ENCODE peak calls at places on chromosomes 7 and 10, in five cellular contexts. O, X, I, C and T are unnamed samples.

GRCh38 chr10:88032566-88032965 is 169.1 kb downstream of the PTEN start:
- DNase-seq in O (peak), C (no peak), X (peak), I (no peak), T (no peak)

GRCh38 chr7:115471891-115472290 is 550.0 kb downstream of the MDFIC start:
- DNase-seq in X (peak), O (peak), C (no peak), I (no peak), T (peak)

GRCh38 chr7:131164025-131164899 is 163.4 kb upstream of the MKLN1 start:
- DNase-seq in O (peak), C (no peak), X (peak), I (no peak), T (peak)

GRCh38 chr7:51316666-51317581 is at the start of gene COBL:
- DNase-seq in C (peak), X (no peak), I (no peak), O (no peak), T (no peak)

GRCh38 chr7:138008588-138009349 is 6.9 kb upstream of the CREB3L2 start:
- DNase-seq in O (peak), C (peak), X (no peak), I (no peak), T (no peak)

GRCh38 chr7:974172-974571 is 1.2 kb downstream of the COX19 start:
- DNase-seq in O (no peak), I (no peak), X (no peak), C (no peak), T (no peak)

GRCh38 chr7:151790826-151791379 is 86.0 kb downstream of the PRKAG2 start:
- DNase-seq in C (no peak), X (no peak), I (no peak), O (no peak), T (no peak)

GRCh38 chr7:55567495-55568070 is 4.7 kb downstream of the VOPP1 start:
- DNase-seq in I (no peak), C (no peak), X (no peak), O (no peak), T (no peak)

GRCh38 chr10:111206521-111206920 is 129.7 kb downstream of the ADRA2A start:
- DNase-seq in O (no peak), C (peak), X (no peak), I (no peak), T (no peak)

GRCh38 chr7:116167177-116167576 is 43.2 kb upstream of the TES start:
- DNase-seq in C (no peak), O (no peak), I (no peak), X (no peak), T (no peak)

GRCh38 chr10:5816170-5816569 is 2.9 kb upstream of the GDI2 start:
- DNase-seq in O (no peak), C (no peak), I (no peak), X (no peak), T (no peak)

GRCh38 chr7:20033621-20034200 is 183.5 kb downstream of the MACC1 start:
- DNase-seq in I (no peak), O (no peak), C (no peak), X (peak), T (no peak)

GRCh38 chr10:34549953-34550352 is 265.1 kb downstream of the PARD3 start:
- DNase-seq in C (no peak), I (no peak), O (no peak), X (no peak), T (no peak)

GRCh38 chr7:15016726-15017125 is 114.2 kb upstream of the DGKB start:
- DNase-seq in X (no peak), I (no peak), C (no peak), O (no peak), T (no peak)

GRCh38 chr7:151168022-151168786 is 710 bp upstream of the GBX1 start:
- DNase-seq in O (no peak), I (no peak), C (peak), X (no peak), T (no peak)

GRCh38 chr7:105387621-105388372 is 924 bp downstream of the SRPK2 start:
- DNase-seq in X (peak), C (peak), O (no peak), I (peak), T (no peak)

GRCh38 chr7:913736-914520 is 37.6 kb downstream of the GET4 start:
- DNase-seq in C (peak), I (peak), O (no peak), X (no peak), T (no peak)

GRCh38 chr7:1990001-1990670 is 242.6 kb downstream of the MAD1L1 start:
- DNase-seq in O (no peak), X (no peak), C (no peak), I (no peak), T (no peak)

GRCh38 chr7:98137826-98138151 is 31.1 kb downstream of the LMTK2 start:
- DNase-seq in X (no peak), O (no peak), I (no peak), C (no peak), T (no peak)

GRCh38 chr10:123997486-123998196 is 95.8 kb downstream of the CHST15 start:
- DNase-seq in X (peak), O (peak), C (no peak), I (no peak), T (peak)

GRCh38 chr10:101135151-101136006 is 4.3 kb downstream of the TLX1 start:
- DNase-seq in C (no peak), I (no peak), O (no peak), X (no peak), T (no peak)
- H3K4me3 ChIP-seq in C (no peak), I (no peak), O (no peak), X (no peak), T (no peak)

GRCh38 chr7:117399820-117400422 is 27.4 kb downstream of the ASZ1 start:
- DNase-seq in O (no peak), X (no peak), I (no peak), C (no peak), T (no peak)
- TF ChIP-seq CTCF in O (peak), X (peak), I (peak), C (no peak), T (peak)

GRCh38 chr10:132899054-132899750 is 43.2 kb downstream of the CFAP46 start:
- DNase-seq in O (no peak), X (no peak), C (no peak), I (no peak), T (no peak)

GRCh38 chr10:132898391-132899053 is 43.8 kb downstream of the CFAP46 start:
- DNase-seq in I (no peak), C (no peak), X (no peak), O (no peak), T (no peak)

GRCh38 chr10:132900211-132900756 is 42.1 kb downstream of the CFAP46 start:
- DNase-seq in O (no peak), X (no peak), I (no peak), C (no peak), T (no peak)

GRCh38 chr10:132899751-132900065 is 42.7 kb downstream of the CFAP46 start:
- DNase-seq in I (no peak), O (no peak), C (no peak), X (no peak), T (no peak)

DNA sequence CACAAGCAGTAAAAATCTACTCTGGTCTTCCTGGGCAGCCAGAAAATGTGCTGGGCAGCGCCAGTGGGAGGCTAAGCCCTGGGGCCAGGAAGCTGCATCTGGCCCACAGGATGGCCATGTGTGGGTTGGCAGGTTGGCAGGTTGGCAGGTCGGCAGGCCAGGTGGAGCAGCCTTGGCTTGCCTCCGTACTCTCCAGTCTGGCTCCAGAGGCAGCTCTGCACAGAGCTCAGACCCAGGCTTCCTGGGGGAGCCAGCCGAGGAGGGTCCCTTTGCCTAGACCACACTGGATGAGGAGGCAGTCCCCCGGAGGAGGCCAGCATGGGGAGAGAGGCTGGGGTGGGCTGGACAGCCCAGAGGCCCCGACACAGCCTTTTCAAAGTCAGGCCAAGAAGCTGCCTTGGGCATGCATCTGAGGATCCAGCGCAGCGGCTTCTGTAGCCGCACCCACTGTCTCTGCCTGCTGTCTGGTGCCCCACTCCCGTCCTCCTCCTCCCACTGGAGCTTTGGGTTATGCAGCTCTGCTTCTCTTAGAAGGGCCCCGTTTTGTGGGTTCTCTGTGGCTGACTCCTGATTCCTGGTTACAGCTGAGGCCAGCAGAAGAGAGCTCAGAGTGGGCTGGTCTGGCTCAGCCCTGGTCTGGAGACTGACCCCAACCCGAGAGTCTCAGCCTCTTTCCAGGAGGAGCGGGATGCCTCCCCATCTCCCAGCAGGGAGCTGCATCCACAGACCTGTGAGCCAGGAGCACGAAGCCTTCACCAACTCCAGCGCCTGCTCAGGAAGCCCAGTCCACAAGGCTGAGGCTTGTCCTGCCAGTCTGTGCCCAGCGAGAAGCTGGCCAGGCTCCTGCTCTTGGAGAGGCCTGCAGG is 44.6 kb downstream of the CFAP46 start:
- DNase-seq in X (no peak), C (no peak), I (no peak), O (no peak), T (no peak)
- H3K4me3 ChIP-seq in X (no peak), C (no peak), I (no peak), O (no peak), T (no peak)

DNA sequence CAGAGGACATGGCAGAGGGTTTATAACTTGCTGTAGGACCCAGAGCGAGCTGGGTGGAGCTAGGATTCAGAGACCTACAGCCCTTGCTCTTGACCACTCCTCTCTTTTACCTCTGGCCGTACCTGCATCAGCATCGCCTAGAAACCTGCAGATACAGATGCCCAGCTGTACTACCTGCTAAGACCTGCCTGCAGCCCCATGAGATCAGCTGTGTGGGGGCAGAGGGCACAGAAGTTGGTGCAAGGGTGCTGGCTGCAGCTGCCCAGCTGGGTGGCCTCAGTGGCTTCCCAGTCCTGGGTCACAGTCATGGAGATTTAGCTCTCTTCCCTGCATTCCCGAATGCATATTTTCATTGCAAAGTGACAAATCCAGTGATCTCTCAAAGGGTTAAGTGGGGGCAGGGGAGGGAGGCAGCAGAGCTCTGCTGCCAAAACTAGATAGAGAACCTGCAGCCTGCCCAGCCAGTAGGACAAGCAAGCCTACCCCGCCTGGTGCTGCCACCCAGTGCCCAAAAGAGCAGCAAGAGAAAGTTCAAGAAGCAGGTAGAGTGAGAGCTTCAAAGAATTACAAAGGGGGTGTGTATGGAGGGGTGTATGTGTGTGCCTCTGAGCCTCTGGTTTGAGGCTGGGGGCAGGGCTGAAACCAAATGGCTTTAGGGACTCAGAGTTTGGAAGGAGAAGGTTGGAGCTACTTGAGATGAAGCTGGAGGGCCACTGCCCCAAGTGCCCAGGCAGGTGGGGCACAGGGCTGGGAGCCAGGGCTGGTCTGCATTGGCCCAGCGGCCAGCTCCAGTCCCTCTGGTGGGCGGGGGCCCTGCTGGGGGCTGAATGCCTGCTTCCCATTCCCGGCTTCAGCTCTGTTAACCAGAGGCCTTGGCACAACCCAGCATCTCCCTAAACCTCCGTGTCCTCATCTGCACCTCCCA is 6.8 kb downstream of the FAM241B start:
- DNase-seq in O (no peak), C (peak), I (peak), X (no peak), T (no peak)
- TF ChIP-seq CTCF in O (peak), C (no peak), I (peak), X (peak), T (peak)

DNA sequence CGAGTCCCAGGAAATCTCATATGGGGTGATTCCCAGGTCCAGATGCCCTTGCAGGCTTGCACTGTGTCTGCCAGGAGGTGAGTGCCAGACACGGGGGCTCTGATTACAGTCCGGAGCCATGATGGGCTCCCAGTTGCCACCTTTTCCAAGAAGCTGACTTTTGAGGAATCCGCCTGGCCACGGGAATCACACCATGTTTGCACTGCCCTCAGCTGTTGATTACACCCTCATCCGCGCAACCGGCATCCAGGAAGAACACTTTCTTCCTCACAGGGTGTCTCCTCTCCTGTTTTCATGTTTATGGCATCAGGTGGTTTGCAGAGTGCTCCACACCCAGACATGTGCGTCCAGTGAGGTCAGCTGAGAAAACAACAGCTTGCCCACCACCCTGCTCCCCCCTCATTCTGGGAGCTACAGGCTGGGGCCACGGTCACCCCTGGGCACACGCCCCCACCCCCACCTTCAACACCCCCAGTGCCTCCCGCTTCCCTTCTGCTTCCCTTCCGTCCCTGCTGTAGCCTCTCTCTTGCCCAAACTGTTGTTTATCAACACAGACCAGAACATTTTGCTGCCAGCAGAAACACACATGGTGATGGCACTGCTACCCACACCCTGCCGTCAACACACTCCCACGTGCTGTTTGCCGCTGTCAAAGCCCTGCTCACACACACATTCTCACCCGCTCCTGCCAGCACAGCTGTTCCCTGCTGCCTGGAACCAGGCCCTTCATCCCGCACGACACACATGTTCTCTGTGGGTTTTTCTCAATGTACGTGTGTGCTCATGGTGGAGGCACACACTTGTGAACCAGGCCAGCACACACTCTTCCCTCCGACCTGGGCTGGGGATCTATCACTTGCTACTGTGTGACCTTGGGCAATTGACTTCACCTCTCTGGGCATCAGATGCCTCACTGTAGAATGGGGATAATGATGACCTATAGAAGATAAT is 35.8 kb downstream of the DDIT4 start:
- DNase-seq in I (peak), X (no peak), O (no peak), C (peak), T (no peak)
- H3K4me3 ChIP-seq in I (no peak), X (no peak), O (no peak), C (no peak), T (no peak)